ENCODE peak calls at places on chromosome 9, in six cellular contexts. N, B, M, C, A and O are unnamed samples.

GRCh38 chr9:108612510-108612909 is 243.3 kb downstream of the ACTL7B start:
- DNase-seq in C (no peak), B (no peak), M (no peak), A (no peak), N (no peak), O (no peak)

GRCh38 chr9:135156525-135157510 is 69.3 kb downstream of the OLFM1 start:
- DNase-seq in N (no peak), C (peak), B (no peak), M (no peak), A (peak), O (no peak)

GRCh38 chr9:1869843-1870242 is 145.3 kb upstream of the SMARCA2 start:
- DNase-seq in B (peak), A (no peak), C (no peak), M (no peak), N (peak), O (no peak)

GRCh38 chr9:2495221-2496005 is 126.2 kb upstream of the VLDLR start:
- DNase-seq in N (no peak), B (no peak), M (no peak), A (no peak), C (no peak), O (no peak)

GRCh38 chr9:90726215-90726614 is 75.4 kb upstream of the SYK start:
- DNase-seq in B (no peak), N (no peak), M (no peak), A (no peak), C (no peak), O (no peak)

GRCh38 chr9:2414465-2414864 is 207.1 kb upstream of the VLDLR start:
- DNase-seq in C (no peak), B (no peak), N (no peak), A (no peak), M (no peak), O (no peak)

GRCh38 chr9:34572092-34572491 is 17.4 kb downstream of the CNTFR start:
- DNase-seq in A (no peak), N (no peak), B (no peak), M (no peak), C (no peak), O (no peak)

GRCh38 chr9:33443047-33443446 is 4.3 kb downstream of the AQP3 start:
- DNase-seq in M (no peak), N (no peak), A (peak), B (no peak), C (peak), O (no peak)

GRCh38 chr9:35014517-35014916 is 25.0 kb downstream of the DNAJB5 start:
- DNase-seq in N (no peak), C (no peak), A (no peak), M (no peak), B (no peak), O (no peak)

GRCh38 chr9:134336924-134337323 is 10.7 kb downstream of the RXRA start:
- DNase-seq in C (no peak), N (no peak), B (no peak), M (no peak), A (no peak), O (no peak)

GRCh38 chr9:16727452-16728127 is 142.9 kb downstream of the BNC2 start:
- DNase-seq in B (no peak), N (no peak), C (peak), A (peak), M (no peak), O (no peak)

GRCh38 chr9:122991370-122991830 is 42.1 kb upstream of the GPR21 start:
- DNase-seq in A (peak), N (no peak), B (peak), C (peak), M (no peak), O (peak)

GRCh38 chr9:120265791-120266190 is 314.2 kb downstream of the CDK5RAP2 start:
- DNase-seq in B (peak), A (no peak), N (no peak), C (no peak), M (no peak), O (no peak)

GRCh38 chr9:14924821-14925220 is 14.6 kb upstream of the FREM1 start:
- DNase-seq in M (no peak), N (no peak), B (no peak), C (peak), A (peak), O (no peak)

GRCh38 chr9:123356851-123357747 is 1.1 kb downstream of the CRB2 start:
- DNase-seq in N (no peak), B (no peak), C (no peak), A (no peak), M (no peak), O (no peak)

GRCh38 chr9:91150273-91151013 is 211.3 kb downstream of the AUH start:
- DNase-seq in A (no peak), B (no peak), M (no peak), N (no peak), C (no peak), O (no peak)

GRCh38 chr9:105908069-105908468 is 213.7 kb downstream of the TMEM38B start:
- DNase-seq in B (no peak), M (no peak), N (no peak), A (no peak), C (no peak), O (no peak)

GRCh38 chr9:72304538-72304937 is 60.5 kb downstream of the ZFAND5 start:
- DNase-seq in A (no peak), M (no peak), N (no peak), C (no peak), B (no peak), O (no peak)

GRCh38 chr9:113997610-113998009 is 80.5 kb downstream of the AMBP start:
- DNase-seq in B (no peak), N (no peak), M (peak), A (no peak), C (no peak), O (no peak)

GRCh38 chr9:95370064-95370463 is 52.6 kb upstream of the FANCC start:
- DNase-seq in N (no peak), M (no peak), A (peak), C (peak), B (no peak), O (no peak)

GRCh38 chr9:5510360-5510931 is at the start of gene PDCD1LG2:
- DNase-seq in A (peak), M (no peak), C (peak), B (no peak), N (no peak), O (no peak)

GRCh38 chr9:81574399-81574798 is 114.9 kb downstream of the TLE1 start:
- DNase-seq in M (no peak), C (peak), B (no peak), A (peak), N (no peak), O (no peak)

GRCh38 chr9:98342103-98342818 is 86.8 kb upstream of the TBC1D2 start:
- DNase-seq in N (no peak), C (no peak), A (no peak), M (no peak), B (no peak), O (no peak)

GRCh38 chr9:120481842-120482241 is 98.1 kb downstream of the CDK5RAP2 start:
- DNase-seq in M (no peak), N (no peak), B (no peak), C (no peak), A (no peak), O (no peak)

GRCh38 chr9:112846528-112847488 is 43.9 kb downstream of the SLC46A2 start:
- DNase-seq in B (no peak), M (no peak), N (no peak), A (peak), C (peak), O (no peak)

GRCh38 chr9:94086961-94087360 is 2.7 kb downstream of the PTPDC1 start:
- DNase-seq in N (no peak), M (no peak), A (no peak), B (no peak), C (no peak), O (no peak)

GRCh38 chr9:21710792-21711191 is 91.6 kb upstream of the MTAP start:
- DNase-seq in N (no peak), A (peak), M (no peak), C (no peak), B (no peak), O (no peak)